ENCODE peak calls at places on chromosome 15, in eight cellular contexts. One of them, this sample, is unnamed.

GRCh38 chr15:30984118-30984517 is 7.3 kb downstream of the MTMR10 start:
- DNase-seq in GM20000: no peak
- DNase-seq in GM12865: no peak
- DNase-seq in CD8-positive, alpha-beta T cell: no peak
- DNase-seq in progenitor cell of endocrine pancreas: no peak
- DNase-seq in natural killer cell: no peak
- DNase-seq in left lung: no peak
- DNase-seq in cardiac fibroblast: no peak
- DNase-seq in this sample: no peak

GRCh38 chr15:101433396-101433795 is 56.1 kb downstream of the PCSK6 start:
- DNase-seq in GM12865: no peak
- DNase-seq in left lung: no peak
- DNase-seq in natural killer cell: no peak
- DNase-seq in cardiac fibroblast: no peak
- DNase-seq in progenitor cell of endocrine pancreas: no peak
- DNase-seq in CD8-positive, alpha-beta T cell: no peak
- DNase-seq in GM20000: no peak
- DNase-seq in this sample: no peak

GRCh38 chr15:53811530-53811929 is 52.1 kb upstream of the WDR72 start:
- DNase-seq in natural killer cell: no peak
- DNase-seq in GM12865: peak; percentile 51
- DNase-seq in GM20000: no peak
- DNase-seq in progenitor cell of endocrine pancreas: no peak
- DNase-seq in cardiac fibroblast: peak; percentile 16
- DNase-seq in left lung: no peak
- DNase-seq in CD8-positive, alpha-beta T cell: no peak
- DNase-seq in this sample: no peak

GRCh38 chr15:25401511-25401910 is 37.3 kb downstream of the UBE3A start:
- DNase-seq in CD8-positive, alpha-beta T cell: no peak
- DNase-seq in left lung: no peak
- DNase-seq in GM12865: no peak
- DNase-seq in natural killer cell: no peak
- DNase-seq in progenitor cell of endocrine pancreas: no peak
- DNase-seq in cardiac fibroblast: peak; percentile 57
- DNase-seq in GM20000: no peak
- DNase-seq in this sample: no peak

GRCh38 chr15:70258369-70259029 is 160.8 kb upstream of the TLE3 start:
- DNase-seq in GM20000: peak; percentile 55
- DNase-seq in cardiac fibroblast: no peak
- DNase-seq in CD8-positive, alpha-beta T cell: peak; percentile 75
- DNase-seq in natural killer cell: peak; percentile 55
- DNase-seq in progenitor cell of endocrine pancreas: no peak
- DNase-seq in GM12865: peak; percentile 53
- DNase-seq in left lung: peak; percentile 56
- DNase-seq in this sample: peak; percentile 87

GRCh38 chr15:87080547-87080946 is 1000.9 kb downstream of the AGBL1 start:
- DNase-seq in progenitor cell of endocrine pancreas: no peak
- DNase-seq in GM20000: no peak
- DNase-seq in cardiac fibroblast: no peak
- DNase-seq in GM12865: no peak
- DNase-seq in left lung: no peak
- DNase-seq in CD8-positive, alpha-beta T cell: no peak
- DNase-seq in natural killer cell: no peak
- DNase-seq in this sample: no peak

GRCh38 chr15:33551860-33552259 is 241.1 kb downstream of the RYR3 start:
- DNase-seq in CD8-positive, alpha-beta T cell: no peak
- DNase-seq in GM20000: no peak
- DNase-seq in GM12865: no peak
- DNase-seq in progenitor cell of endocrine pancreas: no peak
- DNase-seq in left lung: no peak
- DNase-seq in cardiac fibroblast: no peak
- DNase-seq in natural killer cell: no peak
- DNase-seq in this sample: no peak

GRCh38 chr15:26065723-26066122 is 202.6 kb upstream of the ATP10A start:
- DNase-seq in GM12865: no peak
- DNase-seq in CD8-positive, alpha-beta T cell: no peak
- DNase-seq in GM20000: no peak
- DNase-seq in natural killer cell: no peak
- DNase-seq in cardiac fibroblast: no peak
- DNase-seq in left lung: no peak
- DNase-seq in progenitor cell of endocrine pancreas: no peak
- DNase-seq in this sample: no peak

GRCh38 chr15:74405823-74406222 is 27.9 kb downstream of the SEMA7A start:
- DNase-seq in cardiac fibroblast: peak; percentile 57
- DNase-seq in left lung: no peak
- DNase-seq in progenitor cell of endocrine pancreas: no peak
- DNase-seq in natural killer cell: no peak
- DNase-seq in GM12865: no peak
- DNase-seq in GM20000: no peak
- DNase-seq in CD8-positive, alpha-beta T cell: no peak
- DNase-seq in this sample: no peak

GRCh38 chr15:88141490-88141889 is 115.0 kb downstream of the NTRK3 start:
- DNase-seq in left lung: no peak
- DNase-seq in CD8-positive, alpha-beta T cell: no peak
- DNase-seq in GM12865: no peak
- DNase-seq in cardiac fibroblast: no peak
- DNase-seq in GM20000: no peak
- DNase-seq in natural killer cell: no peak
- DNase-seq in progenitor cell of endocrine pancreas: no peak
- DNase-seq in this sample: no peak

GRCh38 chr15:78070049-78070698 is 7.3 kb downstream of the TBC1D2B start:
- DNase-seq in CD8-positive, alpha-beta T cell: peak; percentile 47
- DNase-seq in progenitor cell of endocrine pancreas: no peak
- DNase-seq in GM12865: peak; percentile 50
- DNase-seq in left lung: peak; percentile 65
- DNase-seq in GM20000: no peak
- DNase-seq in cardiac fibroblast: no peak
- DNase-seq in natural killer cell: no peak
- DNase-seq in this sample: no peak

GRCh38 chr15:36682091-36682490 is 102.7 kb downstream of the CDIN1 start:
- DNase-seq in natural killer cell: no peak
- DNase-seq in CD8-positive, alpha-beta T cell: no peak
- DNase-seq in left lung: no peak
- DNase-seq in progenitor cell of endocrine pancreas: no peak
- DNase-seq in cardiac fibroblast: peak; percentile 72
- DNase-seq in GM12865: no peak
- DNase-seq in GM20000: no peak
- DNase-seq in this sample: no peak

GRCh38 chr15:35979608-35980007 is 433.6 kb upstream of the DPH6 start:
- DNase-seq in cardiac fibroblast: no peak
- DNase-seq in left lung: no peak
- DNase-seq in CD8-positive, alpha-beta T cell: no peak
- DNase-seq in progenitor cell of endocrine pancreas: no peak
- DNase-seq in GM12865: no peak
- DNase-seq in natural killer cell: no peak
- DNase-seq in GM20000: no peak
- DNase-seq in this sample: no peak

GRCh38 chr15:90249123-90249863 is at the start of gene TTLL13:
- DNase-seq in GM20000: peak; percentile 68
- DNase-seq in natural killer cell: peak; percentile 48
- DNase-seq in progenitor cell of endocrine pancreas: peak; percentile 96
- DNase-seq in left lung: peak; percentile 95
- DNase-seq in CD8-positive, alpha-beta T cell: peak; percentile 53
- DNase-seq in GM12865: peak; percentile 81
- DNase-seq in cardiac fibroblast: peak; percentile 79
- DNase-seq in this sample: peak; percentile 99
- TF ChIP-seq CTCF in GM20000: no peak
- TF ChIP-seq CTCF in natural killer cell: no peak
- TF ChIP-seq CTCF in progenitor cell of endocrine pancreas: no peak
- TF ChIP-seq CTCF in left lung: no peak
- TF ChIP-seq CTCF in CD8-positive, alpha-beta T cell: no peak
- TF ChIP-seq CTCF in GM12865: no peak
- TF ChIP-seq CTCF in cardiac fibroblast: no peak
- TF ChIP-seq CTCF in this sample: no peak

DNA sequence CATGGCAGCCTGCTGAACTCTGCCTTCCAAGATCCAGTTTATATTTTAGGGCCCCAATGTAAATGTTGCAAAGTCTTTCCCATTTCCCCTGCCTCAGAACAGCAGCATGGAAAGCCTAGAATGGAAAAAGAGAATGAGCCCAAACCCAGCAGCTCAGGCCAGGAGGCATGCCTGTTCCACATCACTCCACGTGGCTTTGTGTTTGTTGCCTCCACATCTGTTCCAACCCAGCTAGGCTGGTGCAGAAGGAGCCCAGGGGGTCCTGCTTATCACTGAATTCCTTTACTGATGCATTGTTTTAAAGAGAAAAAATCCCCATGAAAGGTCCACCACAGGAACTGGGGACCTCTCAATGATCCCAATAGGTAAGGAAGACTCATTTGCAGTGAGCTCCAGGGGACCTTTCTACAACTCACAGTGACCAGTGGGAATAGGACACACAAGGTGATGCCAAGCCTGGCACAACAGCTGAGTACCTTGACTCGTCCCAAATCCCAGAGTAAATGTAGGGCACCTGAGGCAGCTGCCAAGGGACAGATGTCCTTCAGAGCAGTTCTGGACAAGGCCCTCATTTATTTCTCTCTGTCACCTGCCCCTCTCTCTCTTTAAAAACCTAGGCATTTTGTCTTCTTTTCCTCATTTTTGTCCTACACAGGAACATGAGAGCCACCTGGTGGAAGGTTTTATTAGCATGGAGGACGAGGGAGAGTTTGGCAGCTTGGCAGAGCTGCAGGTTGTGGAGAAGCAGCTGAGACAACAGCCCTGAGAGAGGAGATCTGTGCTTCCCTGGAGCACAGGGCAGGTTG is 41.7 kb upstream of the ADAMTS17 start:
- DNase-seq in left lung: no peak
- DNase-seq in cardiac fibroblast: peak; percentile 42
- DNase-seq in progenitor cell of endocrine pancreas: no peak
- DNase-seq in CD8-positive, alpha-beta T cell: no peak
- DNase-seq in natural killer cell: no peak
- DNase-seq in GM12865: peak; percentile 44
- DNase-seq in GM20000: peak; percentile 19
- DNase-seq in this sample: no peak
- TF ChIP-seq CTCF in left lung: peak; percentile 39
- TF ChIP-seq CTCF in cardiac fibroblast: peak; percentile 28
- TF ChIP-seq CTCF in progenitor cell of endocrine pancreas: peak; percentile 55
- TF ChIP-seq CTCF in CD8-positive, alpha-beta T cell: no peak
- TF ChIP-seq CTCF in natural killer cell: no peak
- TF ChIP-seq CTCF in GM12865: peak; percentile 26
- TF ChIP-seq CTCF in GM20000: peak; percentile 8
- TF ChIP-seq CTCF in this sample: peak; percentile 21

GRCh38 chr15:81163961-81164800 is 30.1 kb downstream of the CFAP161 start:
- DNase-seq in left lung: no peak
- DNase-seq in CD8-positive, alpha-beta T cell: no peak
- DNase-seq in GM12865: no peak
- DNase-seq in natural killer cell: no peak
- DNase-seq in GM20000: no peak
- DNase-seq in progenitor cell of endocrine pancreas: no peak
- DNase-seq in cardiac fibroblast: peak; percentile 81
- DNase-seq in this sample: no peak
- TF ChIP-seq CTCF in left lung: no peak
- TF ChIP-seq CTCF in CD8-positive, alpha-beta T cell: no peak
- TF ChIP-seq CTCF in GM12865: no peak
- TF ChIP-seq CTCF in natural killer cell: no peak
- TF ChIP-seq CTCF in GM20000: no peak
- TF ChIP-seq CTCF in progenitor cell of endocrine pancreas: no peak
- TF ChIP-seq CTCF in cardiac fibroblast: peak; percentile 25
- TF ChIP-seq CTCF in this sample: no peak

GRCh38 chr15:27175479-27176153 is 204.6 kb downstream of the GABRG3 start:
- DNase-seq in CD8-positive, alpha-beta T cell: no peak
- DNase-seq in natural killer cell: no peak
- DNase-seq in progenitor cell of endocrine pancreas: no peak
- DNase-seq in GM20000: no peak
- DNase-seq in GM12865: no peak
- DNase-seq in cardiac fibroblast: no peak
- DNase-seq in left lung: no peak
- DNase-seq in this sample: no peak

GRCh38 chr15:27176785-27177406 is 205.9 kb downstream of the GABRG3 start:
- DNase-seq in progenitor cell of endocrine pancreas: no peak
- DNase-seq in CD8-positive, alpha-beta T cell: no peak
- DNase-seq in natural killer cell: no peak
- DNase-seq in cardiac fibroblast: no peak
- DNase-seq in left lung: no peak
- DNase-seq in GM20000: no peak
- DNase-seq in GM12865: no peak
- DNase-seq in this sample: no peak

GRCh38 chr15:27183182-27183581 is 212.2 kb downstream of the GABRG3 start:
- DNase-seq in cardiac fibroblast: no peak
- DNase-seq in GM20000: no peak
- DNase-seq in GM12865: no peak
- DNase-seq in progenitor cell of endocrine pancreas: no peak
- DNase-seq in natural killer cell: no peak
- DNase-seq in left lung: no peak
- DNase-seq in CD8-positive, alpha-beta T cell: no peak
- DNase-seq in this sample: no peak

DNA sequence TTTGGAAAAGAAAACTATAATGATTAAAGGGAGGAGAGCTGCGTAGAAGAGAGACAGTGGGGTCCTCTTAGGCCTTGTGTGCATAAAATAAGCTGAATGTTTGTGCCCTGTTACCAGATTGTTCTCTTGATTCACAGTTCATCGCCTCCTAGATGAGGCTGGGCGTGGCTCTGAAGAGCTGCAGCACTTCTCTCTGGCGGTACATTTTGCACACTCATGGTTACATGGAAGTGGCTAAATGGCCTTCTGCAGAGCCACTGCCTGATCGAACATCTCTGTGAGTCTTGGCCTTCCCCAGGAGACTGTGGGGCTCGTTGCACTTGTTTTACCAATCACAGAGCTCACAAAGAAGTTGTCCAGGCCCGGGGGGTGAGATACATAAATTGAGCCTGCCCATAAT is 208.8 kb downstream of the GABRG3 start:
- DNase-seq in CD8-positive, alpha-beta T cell: no peak
- DNase-seq in left lung: no peak
- DNase-seq in GM12865: no peak
- DNase-seq in progenitor cell of endocrine pancreas: no peak
- DNase-seq in natural killer cell: no peak
- DNase-seq in GM20000: no peak
- DNase-seq in cardiac fibroblast: no peak
- DNase-seq in this sample: no peak
- TF ChIP-seq CTCF in CD8-positive, alpha-beta T cell: no peak
- TF ChIP-seq CTCF in left lung: no peak
- TF ChIP-seq CTCF in GM12865: no peak
- TF ChIP-seq CTCF in progenitor cell of endocrine pancreas: no peak
- TF ChIP-seq CTCF in natural killer cell: no peak
- TF ChIP-seq CTCF in GM20000: no peak
- TF ChIP-seq CTCF in cardiac fibroblast: no peak
- TF ChIP-seq CTCF in this sample: no peak

DNA sequence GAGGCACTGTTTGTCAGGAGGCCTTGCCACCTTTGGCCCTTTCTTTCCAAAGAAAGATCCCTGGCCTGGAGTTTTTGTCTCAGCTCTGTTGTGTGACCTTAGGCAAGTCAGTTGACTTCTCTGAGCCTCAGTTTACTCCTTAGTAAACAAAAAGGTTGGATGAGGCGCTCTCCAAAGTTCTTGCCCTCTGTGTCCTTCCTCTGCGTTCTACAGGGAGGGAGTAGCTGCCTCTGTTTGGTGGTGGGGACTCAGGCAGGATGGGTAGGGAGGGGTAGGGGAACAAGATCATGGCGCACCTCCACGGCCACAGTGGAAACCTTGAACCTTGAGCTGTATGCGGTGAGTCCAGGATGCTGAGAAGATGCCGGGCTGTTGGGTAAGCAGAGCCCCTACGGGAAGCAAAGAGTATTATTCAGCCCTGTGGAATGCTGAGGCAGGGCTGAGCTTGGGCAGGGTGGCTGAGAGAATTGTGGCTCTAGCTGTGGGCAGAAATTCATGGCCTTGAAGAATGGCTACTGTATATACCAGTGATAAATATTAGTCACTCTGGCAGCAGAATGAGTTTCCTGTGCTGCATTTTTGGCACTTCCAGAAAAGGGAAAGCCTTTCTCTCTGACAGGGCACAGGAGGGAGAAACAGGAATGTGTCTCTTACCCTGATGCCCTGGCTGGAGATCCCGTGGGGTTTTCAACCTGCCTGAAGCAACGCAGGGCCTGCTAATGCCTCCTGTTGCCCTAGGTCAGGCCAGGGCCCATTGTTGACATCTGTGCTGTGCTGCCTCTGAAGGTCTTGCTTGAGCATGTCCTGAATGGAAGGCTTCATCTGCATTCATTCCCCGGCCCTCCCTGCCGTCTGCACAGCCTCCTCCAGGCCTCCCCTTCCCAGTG is 39.9 kb downstream of the SMAD3 start:
- DNase-seq in CD8-positive, alpha-beta T cell: no peak
- DNase-seq in progenitor cell of endocrine pancreas: no peak
- DNase-seq in cardiac fibroblast: peak; percentile 99
- DNase-seq in GM12865: no peak
- DNase-seq in GM20000: no peak
- DNase-seq in left lung: no peak
- DNase-seq in natural killer cell: no peak
- DNase-seq in this sample: no peak
- TF ChIP-seq CTCF in CD8-positive, alpha-beta T cell: no peak
- TF ChIP-seq CTCF in progenitor cell of endocrine pancreas: no peak
- TF ChIP-seq CTCF in cardiac fibroblast: peak; percentile 3
- TF ChIP-seq CTCF in GM12865: no peak
- TF ChIP-seq CTCF in GM20000: no peak
- TF ChIP-seq CTCF in left lung: no peak
- TF ChIP-seq CTCF in natural killer cell: no peak
- TF ChIP-seq CTCF in this sample: peak; percentile 32

This sample was measured in Peyer's patch.